ENCODE peak calls at places on chromosomes 7 and 10, in five cellular contexts. B is K562, K is transverse colon, U is tibial nerve, L is A549. J is an unnamed sample.

GRCh38 chr7:107025449-107026103 is 18.9 kb upstream of the PRKAR2B start:
- DNase-seq in B (peak), K (no peak), U (no peak), L (peak), J (no peak)

GRCh38 chr7:76121044-76121443 is 73.1 kb downstream of the MDH2 start:
- DNase-seq in B (no peak), K (no peak), U (no peak), L (no peak), J (no peak)

GRCh38 chr10:85995791-85996190 is 370.8 kb downstream of the GRID1 start:
- DNase-seq in B (no peak), K (no peak), U (no peak), L (peak), J (no peak)

GRCh38 chr10:113520606-113521481 is 32.0 kb upstream of the HABP2 start:
- DNase-seq in B (peak), K (peak), U (peak), L (peak), J (peak)

GRCh38 chr10:79266543-79267312 is 80.5 kb upstream of the PPIF start:
- DNase-seq in B (no peak), K (peak), U (no peak), L (no peak), J (peak)

GRCh38 chr7:129924602-129925001 is 28.2 kb downstream of the UBE2H start:
- DNase-seq in B (no peak), K (no peak), U (no peak), L (no peak), J (no peak)

GRCh38 chr7:144854839-144855424 is 19.1 kb upstream of the TPK1 start:
- DNase-seq in B (peak), K (no peak), U (no peak), L (peak), J (no peak)

GRCh38 chr7:117834983-117835664 is 38.1 kb downstream of the CTTNBP2 start:
- DNase-seq in B (no peak), K (no peak), U (no peak), L (no peak), J (no peak)

GRCh38 chr10:97915761-97916160 is 66.1 kb downstream of the GOLGA7B start:
- DNase-seq in B (no peak), K (no peak), U (no peak), L (no peak), J (peak)

GRCh38 chr10:12279281-12279680 is 70.1 kb upstream of the CAMK1D start:
- DNase-seq in B (no peak), K (no peak), U (no peak), L (no peak), J (peak)

GRCh38 chr7:140390034-140390433 is 8.3 kb downstream of the SLC37A3 start:
- DNase-seq in B (no peak), K (no peak), U (no peak), L (no peak), J (no peak)

GRCh38 chr10:58952747-58953466 is 223.5 kb upstream of the PHYHIPL start:
- DNase-seq in B (peak), K (peak), U (peak), L (peak), J (no peak)

GRCh38 chr7:130420943-130421578 is 19.8 kb downstream of the CEP41 start:
- DNase-seq in B (no peak), K (no peak), U (no peak), L (no peak), J (no peak)

GRCh38 chr10:404341-404740 is 269.1 kb downstream of the ZMYND11 start:
- DNase-seq in B (no peak), K (no peak), U (no peak), L (no peak), J (no peak)

GRCh38 chr7:139054101-139054500 is 18.3 kb upstream of the ZC3HAV1L start:
- DNase-seq in B (no peak), K (no peak), U (no peak), L (no peak), J (no peak)

GRCh38 chr7:55121249-55121648 is 102.4 kb downstream of the EGFR start:
- DNase-seq in B (no peak), K (no peak), U (no peak), L (no peak), J (no peak)

GRCh38 chr7:55120074-55120473 is 101.3 kb downstream of the EGFR start:
- DNase-seq in B (no peak), K (no peak), U (no peak), L (no peak), J (no peak)

GRCh38 chr7:55118426-55118825 is 99.6 kb downstream of the EGFR start:
- DNase-seq in B (no peak), K (no peak), U (no peak), L (no peak), J (no peak)

GRCh38 chr7:55120501-55121198 is 101.8 kb downstream of the EGFR start:
- DNase-seq in B (no peak), K (no peak), U (no peak), L (no peak), J (no peak)

DNA sequence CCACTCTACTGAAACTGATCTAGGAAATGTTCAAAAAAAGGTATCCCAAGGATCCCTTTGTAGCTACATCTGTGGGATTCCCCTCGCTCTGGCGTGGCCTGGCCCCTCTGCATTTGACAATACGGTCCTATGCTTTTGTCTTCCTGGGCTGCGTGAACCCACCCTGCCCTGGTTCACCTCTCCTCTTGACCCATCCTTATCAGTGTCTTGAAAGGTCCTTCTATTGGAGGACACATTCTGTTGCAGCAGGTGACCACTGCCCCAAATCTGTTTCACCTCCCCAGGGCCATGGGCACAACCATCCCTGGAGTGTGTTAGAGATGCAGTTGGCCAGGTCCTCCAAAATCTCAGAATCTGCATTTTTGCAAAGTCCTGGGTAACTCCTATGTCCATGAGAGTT is 100.8 kb downstream of the EGFR start:
- DNase-seq in B (no peak), K (no peak), U (no peak), L (no peak), J (no peak)
- H3K27ac ChIP-seq in B (no peak), K (peak), U (peak), L (no peak), J (peak)

GRCh38 chr10:88540355-88540754 is 42.8 kb downstream of the RNLS start:
- DNase-seq in B (no peak), K (no peak), U (no peak), L (no peak), J (no peak)
- TF ChIP-seq CTCF in B (no peak), K (no peak), U (no peak), L (no peak), J (no peak)

DNA sequence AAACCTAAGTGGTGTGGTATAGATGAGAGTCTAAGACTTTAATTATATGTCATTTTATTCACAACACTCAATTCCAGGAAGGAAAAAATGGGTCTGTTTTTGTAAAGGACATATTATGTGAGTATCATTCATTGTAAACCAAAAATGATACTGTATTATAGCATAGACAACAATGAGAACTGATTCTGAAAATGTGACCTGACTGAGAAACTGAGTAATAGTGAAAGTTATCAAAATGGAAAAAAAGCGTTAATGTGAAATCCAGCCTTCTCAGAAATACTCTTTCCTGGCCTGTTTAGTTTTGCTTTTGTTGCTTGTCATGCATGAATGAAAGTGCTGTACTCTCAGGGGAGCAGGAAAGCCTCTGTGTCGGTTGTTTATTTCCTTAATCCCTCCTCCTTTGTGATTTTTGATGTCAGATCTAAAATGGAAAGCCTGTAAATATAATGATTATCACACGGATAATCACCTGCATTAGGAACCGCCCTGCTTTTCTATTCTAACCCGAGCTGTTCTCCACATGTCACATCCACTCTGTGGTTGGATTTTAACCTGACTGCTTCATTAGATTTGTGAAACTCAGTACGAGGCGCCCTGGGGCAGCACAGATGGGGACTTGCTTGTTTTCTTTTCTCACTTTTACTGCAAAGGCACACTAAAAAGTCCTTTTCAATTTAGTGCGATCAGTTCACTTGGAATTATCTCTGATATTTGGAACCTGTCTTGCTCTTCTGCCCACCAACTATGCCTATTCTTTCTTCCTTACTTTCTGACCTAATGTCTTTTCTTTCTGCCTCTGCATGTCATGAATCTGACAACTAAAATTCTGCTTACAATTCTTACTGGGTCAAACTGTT is 240.9 kb upstream of the KAT6B start:
- DNase-seq in B (no peak), K (no peak), U (no peak), L (no peak), J (no peak)
- H3K4me3 ChIP-seq in B (no peak), K (no peak), U (peak), L (no peak), J (peak)

DNA sequence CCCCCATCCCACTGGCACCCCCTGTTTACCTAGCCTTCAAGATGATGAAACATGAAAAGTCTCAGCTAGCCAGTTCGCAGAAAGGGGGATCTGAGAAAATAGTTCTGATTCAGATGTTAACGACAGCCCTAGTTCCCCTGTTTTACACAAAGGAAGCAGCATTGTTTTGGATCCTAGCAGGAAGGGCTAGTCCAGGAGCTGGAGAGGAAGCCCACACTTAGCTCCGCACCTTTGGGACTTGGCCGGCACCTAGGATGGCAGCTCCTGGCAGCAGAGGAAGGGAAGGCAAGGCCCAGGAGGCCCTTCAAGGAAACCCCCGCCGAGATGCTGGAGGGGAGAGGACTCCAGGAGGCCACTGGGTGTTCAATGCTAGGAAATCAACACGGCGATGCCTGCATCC is 29.0 kb upstream of the MGMT start:
- DNase-seq in B (no peak), K (no peak), U (no peak), L (no peak), J (no peak)
- H3K27ac ChIP-seq in B (no peak), K (no peak), U (no peak), L (no peak), J (no peak)

GRCh38 chr10:22415072-22415471 is 69.8 kb downstream of the SPAG6 start:
- DNase-seq in B (no peak), K (no peak), U (no peak), L (no peak), J (no peak)

GRCh38 chr10:22426653-22427052 is 81.4 kb downstream of the SPAG6 start:
- DNase-seq in B (no peak), K (no peak), U (no peak), L (no peak), J (no peak)

GRCh38 chr10:22417736-22418268 is 72.5 kb downstream of the SPAG6 start:
- DNase-seq in B (no peak), K (no peak), U (no peak), L (no peak), J (no peak)

GRCh38 chr10:22420787-22421517 is 75.7 kb downstream of the SPAG6 start:
- DNase-seq in B (no peak), K (no peak), U (no peak), L (peak), J (no peak)
- TF ChIP-seq CTCF in B (peak), K (no peak), U (no peak), L (peak), J (peak)

DNA sequence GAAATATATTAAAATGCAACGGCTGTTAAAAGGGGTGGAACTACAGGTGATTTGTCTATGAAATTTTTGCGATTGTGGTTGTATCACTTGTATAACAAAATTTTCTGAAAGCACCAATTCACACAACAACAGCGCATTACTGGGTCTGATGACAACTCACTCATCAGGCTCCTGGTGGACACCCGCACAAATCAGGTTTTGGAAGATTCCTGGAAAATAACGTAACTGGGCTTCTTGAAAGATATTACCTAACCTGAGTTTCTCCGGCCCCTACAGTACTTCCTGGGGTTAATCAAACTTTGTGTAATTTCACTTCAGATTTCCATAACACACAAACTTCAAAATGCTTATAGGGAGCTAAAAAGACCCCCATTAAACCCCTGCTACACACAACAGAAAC is 7.6 kb downstream of the SNX8 start:
- DNase-seq in B (no peak), K (no peak), U (no peak), L (no peak), J (no peak)
- H3K4me3 ChIP-seq in B (no peak), K (no peak), U (no peak), L (no peak), J (no peak)

DNA sequence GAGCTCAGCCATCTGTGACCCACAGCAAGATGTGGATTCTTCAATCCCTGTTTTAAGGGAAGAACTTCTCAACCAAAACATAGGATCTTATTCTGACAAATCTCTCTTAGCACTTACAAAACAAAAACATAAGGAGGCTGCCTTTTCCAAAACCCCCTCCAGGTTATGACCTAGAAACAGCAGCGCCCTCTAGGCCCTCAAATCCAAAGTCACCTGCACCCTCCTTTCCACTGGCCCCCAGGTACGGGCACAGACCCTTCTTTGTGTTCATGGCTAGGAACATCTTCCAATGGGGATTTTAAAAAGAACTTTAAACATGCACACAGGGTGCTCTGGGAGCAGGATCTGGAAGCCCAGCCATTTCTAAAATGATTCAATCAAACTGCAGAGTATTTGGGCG is 100.2 kb downstream of the FGFR2 start:
- DNase-seq in B (no peak), K (no peak), U (no peak), L (no peak), J (no peak)
- H3K27ac ChIP-seq in B (no peak), K (no peak), U (no peak), L (no peak), J (no peak)

GRCh38 chr7:26858229-26858568 is 6.2 kb downstream of the SKAP2 start:
- DNase-seq in B (no peak), K (no peak), U (no peak), L (no peak), J (no peak)

GRCh38 chr7:26859720-26860119 is 4.7 kb downstream of the SKAP2 start:
- DNase-seq in B (no peak), K (no peak), U (no peak), L (no peak), J (no peak)

GRCh38 chr7:26861050-26861449 is 3.3 kb downstream of the SKAP2 start:
- DNase-seq in B (no peak), K (no peak), U (no peak), L (no peak), J (no peak)

GRCh38 chr7:26858735-26859134 is 5.7 kb downstream of the SKAP2 start:
- DNase-seq in B (no peak), K (no peak), U (no peak), L (no peak), J (no peak)

GRCh38 chr7:26860361-26860760 is 4.0 kb downstream of the SKAP2 start:
- DNase-seq in B (no peak), K (peak), U (no peak), L (peak), J (no peak)
- TF ChIP-seq CTCF in B (peak), K (no peak), U (no peak), L (peak), J (no peak)